ENCODE peak calls at places on chromosome 20, in five cellular contexts. Z is adrenal gland, R is aorta, U is tibial artery, O is psoas muscle. B is an unnamed sample.

GRCh38 chr20:22353586-22353985 is 230.8 kb downstream of the FOXA2 start:
- DNase-seq in Z (no peak), R (no peak), U (no peak), O (no peak), B (no peak)

GRCh38 chr20:6566821-6567220 is 200.7 kb upstream of the BMP2 start:
- DNase-seq in Z (no peak), R (no peak), U (no peak), O (no peak), B (no peak)

GRCh38 chr20:33687370-33687915 is 1.3 kb upstream of the E2F1 start:
- DNase-seq in Z (no peak), R (no peak), U (no peak), O (no peak), B (no peak)

GRCh38 chr20:32528291-32528891 is 56.7 kb downstream of the NOL4L start:
- DNase-seq in Z (no peak), R (no peak), U (no peak), O (no peak), B (peak)

GRCh38 chr20:44231193-44231592 is 15.9 kb upstream of the GDAP1L1 start:
- DNase-seq in Z (peak), R (no peak), U (no peak), O (no peak), B (no peak)

GRCh38 chr20:23943304-23943703 is 45.3 kb downstream of the GGTLC1 start:
- DNase-seq in Z (no peak), R (no peak), U (no peak), O (no peak), B (no peak)

GRCh38 chr20:59472059-59472458 is 132.3 kb upstream of the PHACTR3 start:
- DNase-seq in Z (no peak), R (no peak), U (no peak), O (no peak), B (no peak)

GRCh38 chr20:47392721-47393073 is 36.2 kb upstream of the ZMYND8 start:
- DNase-seq in Z (no peak), R (no peak), U (no peak), O (no peak), B (no peak)

GRCh38 chr20:59191756-59192532 is 28.3 kb downstream of the ZNF831 start:
- DNase-seq in Z (no peak), R (no peak), U (no peak), O (no peak), B (peak)

GRCh38 chr20:59434950-59435349 is 134.5 kb downstream of the EDN3 start:
- DNase-seq in Z (no peak), R (no peak), U (no peak), O (no peak), B (no peak)

GRCh38 chr20:32354592-32355416 is 3.3 kb upstream of the ASXL1 start:
- DNase-seq in Z (peak), R (no peak), U (no peak), O (no peak), B (no peak)

GRCh38 chr20:63136296-63136695 is 79.6 kb downstream of the YTHDF1 start:
- DNase-seq in Z (no peak), R (peak), U (no peak), O (peak), B (peak)

GRCh38 chr20:58597021-58597940 is 53.8 kb upstream of the STX16 start:
- DNase-seq in Z (no peak), R (peak), U (peak), O (peak), B (peak)

GRCh38 chr20:36454664-36455427 is 86.5 kb upstream of the MYL9 start:
- DNase-seq in Z (peak), R (no peak), U (peak), O (peak), B (no peak)
- H3K27ac ChIP-seq in Z (no peak), R (peak), U (peak), O (peak), B (no peak)

DNA sequence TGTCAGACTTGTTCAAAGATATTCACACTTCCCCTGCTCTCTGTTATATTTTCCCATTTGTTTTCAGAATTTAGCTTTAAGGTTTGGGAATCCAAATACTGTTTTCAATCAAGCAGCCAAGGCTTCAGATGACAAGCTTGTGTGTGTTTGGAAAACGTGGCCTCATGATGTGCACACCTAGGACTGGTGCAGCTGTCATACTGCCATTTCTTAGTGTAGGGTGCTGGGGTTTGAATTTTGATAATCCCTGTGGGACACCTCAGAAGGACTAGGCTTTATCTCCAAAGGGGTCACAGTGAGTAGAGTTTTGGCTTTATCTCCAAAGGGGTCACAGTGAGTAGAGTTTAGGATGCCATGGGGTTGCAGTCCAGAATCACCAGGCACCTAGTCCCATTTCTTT is 65.3 kb upstream of the JAG1 start:
- DNase-seq in Z (no peak), R (no peak), U (no peak), O (no peak), B (no peak)
- H3K27ac ChIP-seq in Z (no peak), R (peak), U (peak), O (no peak), B (no peak)

GRCh38 chr20:3728354-3728753 is 4.1 kb upstream of the HSPA12B start:
- DNase-seq in Z (no peak), R (no peak), U (no peak), O (no peak), B (peak)
- H3K27ac ChIP-seq in Z (no peak), R (no peak), U (no peak), O (peak), B (no peak)

DNA sequence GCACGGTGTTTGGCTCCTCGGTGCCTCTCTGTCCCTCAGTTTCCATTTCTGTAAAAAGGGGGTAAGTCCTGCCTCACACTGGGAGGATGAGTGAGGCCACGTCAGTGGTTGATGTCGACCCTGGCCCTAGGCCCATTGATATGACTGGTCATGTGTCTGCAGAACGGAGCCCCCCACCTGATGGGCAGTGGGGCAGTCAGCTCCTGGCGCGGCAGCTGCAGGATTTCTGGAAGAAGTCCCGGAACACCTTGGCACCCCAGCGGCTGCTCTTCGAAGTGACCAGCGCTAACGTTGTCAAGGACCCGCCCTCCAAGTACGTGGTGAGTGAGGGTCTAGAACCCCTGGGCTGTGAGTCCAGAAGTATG is 1.2 kb downstream of the SNX21 start:
- DNase-seq in Z (no peak), R (peak), U (no peak), O (peak), B (peak)
- H3K27ac ChIP-seq in Z (peak), R (peak), U (peak), O (peak), B (peak)

GRCh38 chr20:49406666-49407065 is 75.8 kb downstream of the KCNB1 start:
- DNase-seq in Z (no peak), R (no peak), U (no peak), O (no peak), B (no peak)
- H3K27ac ChIP-seq in Z (no peak), R (no peak), U (no peak), O (no peak), B (no peak)

GRCh38 chr20:45427236-45428149 is 11.6 kb downstream of the PIGT start:
- DNase-seq in Z (no peak), R (no peak), U (no peak), O (no peak), B (peak)
- H3K27ac ChIP-seq in Z (no peak), R (no peak), U (no peak), O (no peak), B (no peak)